ENCODE peak calls at places on chromosomes 11 and 22, in four cellular contexts. F is fibroblast of mammary gland, L is AG10803, R is colonic mucosa. E is an unnamed sample.

GRCh38 chr22:36315325-36315724 is 62.4 kb downstream of the APOL1 start:
- DNase-seq in F (no peak), L (no peak), R (no peak), E (no peak)

GRCh38 chr11:126502159-126502558 is 146.7 kb downstream of the ST3GAL4 start:
- DNase-seq in F (no peak), L (no peak), R (no peak), E (no peak)

GRCh38 chr11:99277281-99277680 is 256.5 kb downstream of the CNTN5 start:
- DNase-seq in F (no peak), L (no peak), R (no peak), E (no peak)

GRCh38 chr11:22787565-22788162 is 41.9 kb downstream of the SVIP start:
- DNase-seq in F (peak), L (peak), R (no peak), E (peak)

GRCh38 chr11:129041611-129042018 is 98.9 kb upstream of the TP53AIP1 start:
- DNase-seq in F (peak), L (peak), R (no peak), E (no peak)

GRCh38 chr11:113444469-113445122 is 30.6 kb downstream of the DRD2 start:
- DNase-seq in F (no peak), L (no peak), R (no peak), E (no peak)

GRCh38 chr11:112381578-112381977 is 120.9 kb upstream of the PLET1 start:
- DNase-seq in F (no peak), L (no peak), R (no peak), E (no peak)

GRCh38 chr11:102528618-102529017 is 1.9 kb downstream of the MMP7 start:
- DNase-seq in F (no peak), L (no peak), R (no peak), E (no peak)

GRCh38 chr22:33888821-33889220 is 31.5 kb downstream of the LARGE1 start:
- DNase-seq in F (no peak), L (no peak), R (no peak), E (no peak)

DNA sequence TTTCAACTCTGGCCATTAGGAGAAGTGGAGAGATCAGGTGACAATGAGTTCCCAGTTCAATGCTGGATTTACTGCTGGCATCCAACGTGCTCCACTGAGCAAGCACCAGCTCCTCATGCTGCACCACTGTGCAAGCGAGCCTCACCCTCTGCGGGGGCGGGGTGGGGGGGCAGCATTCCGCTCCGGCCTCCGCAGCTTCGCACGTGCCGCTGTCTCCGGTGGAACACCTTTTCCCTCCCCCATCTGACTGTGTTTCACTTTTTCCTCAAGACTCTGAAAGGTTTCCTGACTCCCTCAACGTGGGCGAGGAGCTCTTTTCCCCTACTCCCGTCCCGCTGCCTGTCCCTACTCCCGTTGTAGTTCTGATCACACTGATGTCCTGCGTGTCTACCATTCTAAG is 835 bp upstream of the RHOD start:
- DNase-seq in F (peak), L (peak), R (no peak), E (no peak)
- H3K4me3 ChIP-seq in F (peak), L (peak), R (peak), E (no peak)

GRCh38 chr11:73003083-73003482 is 139.0 kb downstream of the FCHSD2 start:
- DNase-seq in F (no peak), L (no peak), R (no peak), E (no peak)

GRCh38 chr11:73004088-73004487 is 138.0 kb downstream of the FCHSD2 start:
- DNase-seq in F (no peak), L (no peak), R (no peak), E (no peak)

GRCh38 chr11:72996959-72997358 is 145.2 kb downstream of the FCHSD2 start:
- DNase-seq in F (no peak), L (no peak), R (no peak), E (no peak)

DNA sequence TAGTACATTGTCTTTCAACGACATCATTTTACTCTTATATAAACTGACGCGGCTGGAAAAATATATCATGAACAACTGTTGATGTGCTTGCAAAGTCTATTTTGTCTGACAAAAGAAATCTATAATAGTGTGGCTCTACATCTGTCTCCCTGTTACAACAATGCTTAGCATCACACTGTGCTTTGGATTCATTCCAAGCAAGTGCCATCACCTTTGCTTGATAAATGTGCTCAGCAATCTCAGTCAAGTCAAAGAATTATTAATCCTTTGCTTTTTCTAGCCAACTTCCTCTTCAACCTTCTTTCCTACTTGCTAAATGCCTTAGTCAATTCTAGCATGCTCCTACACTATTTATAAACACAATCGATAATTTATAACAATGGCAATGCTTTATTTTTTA is 140.5 kb downstream of the FCHSD2 start:
- DNase-seq in F (peak), L (no peak), R (no peak), E (no peak)
- TF ChIP-seq CTCF in F (no peak), L (no peak), R (no peak), E (no peak)

GRCh38 chr11:66674964-66675602 is 2.6 kb downstream of the RBM4B start:
- DNase-seq in F (no peak), L (no peak), R (no peak), E (no peak)

GRCh38 chr11:66676931-66677598 is 622 bp downstream of the RBM4B start:
- DNase-seq in F (peak), L (no peak), R (no peak), E (no peak)

GRCh38 chr11:66677599-66678375 is at the start of gene RBM4B:
- DNase-seq in F (peak), L (peak), R (peak), E (peak)

GRCh38 chr11:66680966-66681645 is 3.4 kb upstream of the RBM4B start:
- DNase-seq in F (no peak), L (no peak), R (no peak), E (no peak)

DNA sequence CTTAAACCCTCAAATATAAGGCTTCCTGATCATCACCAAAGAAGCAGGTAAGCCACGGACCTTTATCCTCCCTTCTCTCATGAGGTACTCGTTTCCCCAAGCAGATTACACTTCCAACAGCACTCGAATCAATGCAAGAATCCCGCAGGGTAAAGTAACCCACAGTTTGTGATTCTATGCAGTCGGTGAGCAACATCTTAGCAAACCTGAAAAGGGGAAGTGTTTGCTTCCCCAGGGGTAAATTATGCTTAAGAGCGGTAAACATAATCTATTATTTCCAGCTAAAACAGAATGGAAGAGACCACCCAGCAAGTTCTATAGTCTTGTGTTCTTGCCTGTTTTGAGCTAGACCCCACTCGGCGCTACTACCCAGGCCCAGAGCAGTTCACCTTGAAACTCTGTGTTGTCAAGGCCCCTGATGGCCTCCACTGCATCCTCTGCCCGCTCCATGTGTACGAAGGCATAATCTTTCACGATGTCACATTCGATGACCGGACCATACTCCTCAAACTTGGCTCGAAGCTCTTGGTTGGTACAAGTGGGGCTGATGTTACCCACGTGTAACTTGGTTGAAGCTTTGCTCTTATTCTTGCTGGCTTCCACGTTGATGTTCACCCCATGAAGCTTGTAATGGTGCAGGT is 1.3 kb downstream of the RBM4B start:
- DNase-seq in F (no peak), L (no peak), R (no peak), E (no peak)
- H3K4me3 ChIP-seq in F (no peak), L (peak), R (peak), E (no peak)

GRCh38 chr22:44828193-44828592 is 75.8 kb downstream of the ARHGAP8 start:
- DNase-seq in F (no peak), L (no peak), R (no peak), E (peak)
- TF ChIP-seq CTCF in F (peak), L (peak), R (peak), E (no peak)

GRCh38 chr11:62921573-62922188 is 518 bp upstream of the CHRM1 start:
- DNase-seq in F (peak), L (peak), R (peak), E (no peak)
- H3K4me3 ChIP-seq in F (no peak), L (no peak), R (peak), E (no peak)

DNA sequence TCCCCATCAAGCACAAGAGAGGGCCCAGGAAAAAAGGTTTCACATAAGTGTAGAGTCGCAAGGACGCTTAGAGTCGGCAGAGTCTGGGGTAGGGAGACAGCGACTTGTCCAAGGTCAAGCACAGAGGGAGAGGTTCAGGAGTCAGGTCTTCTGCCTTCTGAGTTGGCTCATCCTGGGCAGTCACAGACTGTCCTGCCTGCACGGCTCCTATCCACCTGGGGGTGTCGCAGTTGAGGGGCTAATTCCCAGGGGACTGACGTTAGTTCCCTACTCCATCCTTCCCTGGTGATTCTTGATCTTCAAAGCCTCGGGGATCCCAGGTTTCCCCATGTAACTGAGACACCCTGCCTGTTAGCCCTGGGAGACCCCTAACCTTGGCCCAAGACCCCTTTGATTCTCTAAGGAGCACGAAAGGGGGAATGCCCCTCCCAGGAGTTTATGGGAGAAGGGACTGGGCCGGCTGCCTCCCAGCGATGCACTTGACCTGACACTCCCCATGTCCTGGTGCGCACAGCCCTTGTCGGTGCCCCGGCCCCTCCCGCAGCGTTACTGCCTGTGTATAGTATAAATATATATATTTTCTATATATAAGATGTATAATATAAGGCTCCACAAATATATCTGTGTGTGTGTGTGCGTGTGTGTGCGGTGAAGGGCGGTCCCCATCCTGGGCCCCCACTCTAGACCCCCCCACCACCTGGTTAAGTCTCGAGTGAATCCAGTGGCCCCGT is 14.7 kb upstream of the TAB1 start:
- DNase-seq in F (no peak), L (no peak), R (no peak), E (no peak)
- TF ChIP-seq CTCF in F (peak), L (peak), R (no peak), E (no peak)

GRCh38 chr11:9700105-9700801 is 36.4 kb downstream of the SWAP70 start:
- DNase-seq in F (no peak), L (no peak), R (no peak), E (no peak)
- H3K4me3 ChIP-seq in F (no peak), L (no peak), R (no peak), E (no peak)

DNA sequence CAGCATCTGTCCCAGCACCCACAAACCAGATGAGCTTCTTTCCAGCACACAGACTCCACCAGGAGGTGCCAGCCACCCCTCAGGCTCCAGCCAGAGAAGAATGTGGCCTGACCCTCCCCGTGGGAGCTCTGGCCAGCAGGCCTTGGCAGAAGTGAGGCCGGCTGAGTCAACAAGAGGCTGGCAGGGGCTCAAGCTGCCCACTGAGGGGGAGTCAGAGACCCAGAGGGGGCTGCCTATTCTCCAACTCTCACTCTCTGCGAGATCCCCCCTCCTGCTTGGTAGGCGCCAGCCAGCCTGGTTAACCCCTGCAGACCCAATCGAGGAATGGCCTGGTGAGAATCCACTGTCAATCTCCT is 10.6 kb upstream of the CDC42EP1 start:
- DNase-seq in F (peak), L (peak), R (no peak), E (no peak)
- TF ChIP-seq CTCF in F (peak), L (peak), R (no peak), E (no peak)

E was measured in mucosa of descending colon.